ENCODE peak calls at places on chromosomes 4 and X, in eight cellular contexts. Y is tibial nerve; U is brain microvascular endothelial cell; K is HFFc6; A is right cardiac atrium; W is heart left ventricle; T is activated CD4-positive, alpha-beta T cell treated with anti-CD3 and anti-CD28 coated beads, Interleukin-2, amount 50 U/mL, for 48 hours; D is stimulated activated effector memory CD8-positive, alpha-beta T cell treated with anti-CD3 and anti-CD28 coated beads, Interleukin-12 subunit alpha, Interleukin-12 subunit beta, amount 100 ng/mL, for 72 hours. P is an unnamed sample.

GRCh38 chr4:55216871-55217635 is 91.7 kb upstream of the KDR start:
- DNase-seq in Y (no peak), U (peak; percentile 23), K (no peak), A (no peak), W (no peak), T (no peak), D (no peak), P (no peak)

GRCh38 chrX:634306-634958 is 3.8 kb downstream of the SHOX start:
- DNase-seq in Y (no peak), U (no peak), K (no peak), A (no peak), W (no peak), T (no peak), D (peak; percentile 46), P (peak; percentile 46)

GRCh38 chr4:167233523-167234387 is 539 bp downstream of the SPOCK3 start:
- DNase-seq in Y (no peak), U (peak; percentile 2), K (no peak), A (peak; percentile 16), W (no peak), T (no peak), D (no peak), P (peak; percentile 28)

GRCh38 chr4:138252551-138252950 is 10.4 kb upstream of the SLC7A11 start:
- DNase-seq in Y (no peak), U (no peak), K (no peak), A (no peak), W (no peak), T (no peak), D (no peak), P (no peak)

GRCh38 chrX:153456161-153456560 is 10.3 kb upstream of the TREX2 start:
- DNase-seq in Y (no peak), U (no peak), K (no peak), A (peak; percentile 69), W (no peak), T (no peak), D (no peak), P (no peak)

GRCh38 chr4:158410272-158410671 is 111.4 kb upstream of the RXFP1 start:
- DNase-seq in Y (no peak), U (peak; percentile 6), K (peak; percentile 6), A (no peak), W (no peak), T (no peak), D (no peak), P (no peak)

GRCh38 chr4:98352403-98352802 is 91.2 kb downstream of the RAP1GDS1 start:
- DNase-seq in Y (no peak), U (no peak), K (no peak), A (no peak), W (no peak), T (no peak), D (no peak), P (no peak)

GRCh38 chr4:48403779-48404178 is 62.5 kb downstream of the SLAIN2 start:
- DNase-seq in Y (no peak), U (no peak), K (no peak), A (no peak), W (no peak), T (no peak), D (no peak), P (no peak)

GRCh38 chr4:158810487-158811215 is 41.8 kb downstream of the FNIP2 start:
- DNase-seq in Y (no peak), U (peak; percentile 98), K (peak; percentile 99), A (peak; percentile 84), W (peak; percentile 61), T (peak; percentile 14), D (peak; percentile 59), P (no peak)

GRCh38 chr4:176359590-176359989 is 39.8 kb downstream of the SPCS3 start:
- DNase-seq in Y (no peak), U (peak; percentile 24), K (peak; percentile 77), A (no peak), W (no peak), T (no peak), D (no peak), P (no peak)

GRCh38 chrX:30906726-30907125 is 17.7 kb upstream of the TAB3 start:
- DNase-seq in Y (no peak), U (peak; percentile 32), K (peak; percentile 27), A (no peak), W (no peak), T (no peak), D (no peak), P (no peak)

GRCh38 chr4:182240161-182241130 is 2.8 kb upstream of the TENM3 start:
- DNase-seq in Y (no peak), U (peak; percentile 82), K (peak; percentile 94), A (no peak), W (no peak), T (no peak), D (no peak), P (no peak)

GRCh38 chrX:47217121-47217851 is 1.2 kb upstream of the CDK16 start:
- DNase-seq in Y (no peak), U (peak; percentile 40), K (peak; percentile 32), A (peak; percentile 68), W (no peak), T (peak; percentile 30), D (no peak), P (no peak)

P was measured in WTC11.